ENCODE peak calls at places on chromosomes 12 and 14, in eight cellular contexts. K is PC-3, B is IMR-90, J is H9, U is K562, C is GM12878, Q is neuronal stem cell, O is H1. P is an unnamed sample.

GRCh38 chr14:38255673-38256357 is at the start of gene CLEC14A:
- DNase-seq in K (no peak), B (no peak), J (peak; percentile 64), U (no peak), C (no peak), Q (no peak), O (peak; percentile 3), P (peak; percentile 84)

GRCh38 chr12:41345071-41345470 is 157.0 kb downstream of the PDZRN4 start:
- DNase-seq in K (no peak), B (no peak), J (no peak), U (no peak), C (no peak), Q (no peak), O (no peak), P (no peak)

GRCh38 chr12:96986883-96987523 is 79.9 kb downstream of the NEDD1 start:
- DNase-seq in K (peak; percentile 59), B (peak; percentile 7), J (no peak), U (peak; percentile 16), C (no peak), Q (peak; percentile 48), O (no peak), P (peak; percentile 72)

GRCh38 chr12:12008232-12008850 is 62.4 kb upstream of the BCL2L14 start:
- DNase-seq in K (no peak), B (no peak), J (peak; percentile 63), U (no peak), C (no peak), Q (no peak), O (no peak), P (peak; percentile 73)

GRCh38 chr14:23121401-23121800 is 2.3 kb upstream of the CEBPE start:
- DNase-seq in K (peak; percentile 49), B (peak; percentile 57), J (no peak), U (no peak), C (no peak), Q (no peak), O (no peak), P (peak; percentile 69)

GRCh38 chr12:86787419-86787818 is 531.2 kb upstream of the MGAT4C start:
- DNase-seq in K (no peak), B (no peak), J (no peak), U (no peak), C (no peak), Q (no peak), O (no peak), P (no peak)

GRCh38 chr14:59482120-59482434 is 2.1 kb downstream of the L3HYPDH start:
- DNase-seq in K (no peak), B (no peak), J (no peak), U (no peak), C (no peak), Q (no peak), O (no peak), P (no peak)

GRCh38 chr12:51755251-51755650 is 93.3 kb downstream of the FIGNL2 start:
- DNase-seq in K (no peak), B (no peak), J (no peak), U (no peak), C (no peak), Q (no peak), O (no peak), P (no peak)

GRCh38 chr14:55921516-55921915 is 196.7 kb upstream of the PELI2 start:
- DNase-seq in K (no peak), B (no peak), J (no peak), U (no peak), C (no peak), Q (no peak), O (no peak), P (no peak)

GRCh38 chr14:39491134-39491541 is 58.9 kb upstream of the FBXO33 start:
- DNase-seq in K (peak; percentile 60), B (peak; percentile 52), J (no peak), U (peak; percentile 8), C (no peak), Q (no peak), O (no peak), P (no peak)

GRCh38 chr12:69578283-69578682 is 7.0 kb upstream of the CCT2 start:
- DNase-seq in K (no peak), B (no peak), J (no peak), U (no peak), C (no peak), Q (no peak), O (no peak), P (no peak)

GRCh38 chr12:114625294-114625851 is 58.6 kb downstream of the TBX3 start:
- DNase-seq in K (peak; percentile 74), B (peak; percentile 72), J (peak; percentile 83), U (peak; percentile 64), C (no peak), Q (peak; percentile 64), O (peak; percentile 43), P (peak; percentile 96)

GRCh38 chr12:76878045-76878898 is 547 bp downstream of the CSRP2 start:
- DNase-seq in K (peak; percentile 30), B (no peak), J (peak; percentile 78), U (peak; percentile 39), C (no peak), Q (peak; percentile 58), O (no peak), P (peak; percentile 92)

GRCh38 chr14:81169711-81170103 is 51.1 kb downstream of the GTF2A1 start:
- DNase-seq in K (peak; percentile 15), B (peak; percentile 7), J (peak; percentile 34), U (no peak), C (no peak), Q (no peak), O (no peak), P (no peak)

GRCh38 chr12:122182887-122183587 is at the start of gene LRRC43:
- DNase-seq in K (no peak), B (no peak), J (peak; percentile 78), U (no peak), C (no peak), Q (peak; percentile 51), O (no peak), P (peak; percentile 91)

GRCh38 chr14:45810152-45810872 is 557.3 kb upstream of the MIS18BP1 start:
- DNase-seq in K (peak; percentile 9), B (no peak), J (no peak), U (no peak), C (peak; percentile 21), Q (no peak), O (no peak), P (peak; percentile 49)

GRCh38 chr14:51129130-51129529 is 34.2 kb upstream of the TRIM9 start:
- DNase-seq in K (no peak), B (no peak), J (no peak), U (no peak), C (no peak), Q (no peak), O (no peak), P (peak; percentile 55)

GRCh38 chr14:65850429-65851145 is 438.1 kb downstream of the FUT8 start:
- DNase-seq in K (peak; percentile 9), B (no peak), J (no peak), U (no peak), C (no peak), Q (no peak), O (no peak), P (peak; percentile 36)

GRCh38 chr12:84732941-84733340 is 179.7 kb downstream of the SLC6A15 start:
- DNase-seq in K (peak; percentile 32), B (no peak), J (no peak), U (no peak), C (no peak), Q (no peak), O (no peak), P (no peak)

GRCh38 chr14:55062517-55063351 is 11.3 kb downstream of the MAPK1IP1L start:
- DNase-seq in K (no peak), B (no peak), J (no peak), U (no peak), C (no peak), Q (no peak), O (no peak), P (no peak)

GRCh38 chr12:4440187-4440941 is 5.3 kb downstream of the FGF6 start:
- DNase-seq in K (no peak), B (no peak), J (peak; percentile 72), U (no peak), C (no peak), Q (no peak), O (no peak), P (peak; percentile 88)
- H3K27ac ChIP-seq in K (no peak overlapping the region), B (no peak overlapping the region), J (peak overlapping the region; percentile 33), U (no peak overlapping the region), C (no peak overlapping the region), Q (peak overlapping the region; percentile 2), O (peak overlapping the region; percentile 29), P (no peak overlapping the region)

GRCh38 chr12:6839482-6840201 is 1.1 kb upstream of the GNB3 start:
- DNase-seq in K (no peak), B (no peak), J (peak; percentile 88), U (no peak), C (no peak), Q (no peak), O (no peak), P (peak; percentile 87)

GRCh38 chr12:6840428-6841138 is at the start of gene GNB3:
- DNase-seq in K (no peak), B (no peak), J (no peak), U (peak; percentile 26), C (no peak), Q (no peak), O (no peak), P (no peak)

GRCh38 chr12:6843118-6843902 is 2.6 kb downstream of the GNB3 start:
- DNase-seq in K (peak; percentile 22), B (no peak), J (peak; percentile 83), U (peak; percentile 60), C (no peak), Q (no peak), O (no peak), P (peak; percentile 92)

GRCh38 chr12:6842075-6842474 is 1.4 kb downstream of the GNB3 start:
- DNase-seq in K (no peak), B (no peak), J (no peak), U (no peak), C (no peak), Q (no peak), O (no peak), P (no peak)

GRCh38 chr12:6841139-6841515 is 402 bp downstream of the GNB3 start:
- DNase-seq in K (no peak), B (no peak), J (no peak), U (no peak), C (no peak), Q (no peak), O (no peak), P (no peak)
- H3K9ac ChIP-seq in K (no peak overlapping the region), B (no peak overlapping the region), J (no peak overlapping the region), U (no peak overlapping the region), C (no peak overlapping the region), Q (no peak overlapping the region), O (no peak overlapping the region), P (no peak overlapping the region)

DNA sequence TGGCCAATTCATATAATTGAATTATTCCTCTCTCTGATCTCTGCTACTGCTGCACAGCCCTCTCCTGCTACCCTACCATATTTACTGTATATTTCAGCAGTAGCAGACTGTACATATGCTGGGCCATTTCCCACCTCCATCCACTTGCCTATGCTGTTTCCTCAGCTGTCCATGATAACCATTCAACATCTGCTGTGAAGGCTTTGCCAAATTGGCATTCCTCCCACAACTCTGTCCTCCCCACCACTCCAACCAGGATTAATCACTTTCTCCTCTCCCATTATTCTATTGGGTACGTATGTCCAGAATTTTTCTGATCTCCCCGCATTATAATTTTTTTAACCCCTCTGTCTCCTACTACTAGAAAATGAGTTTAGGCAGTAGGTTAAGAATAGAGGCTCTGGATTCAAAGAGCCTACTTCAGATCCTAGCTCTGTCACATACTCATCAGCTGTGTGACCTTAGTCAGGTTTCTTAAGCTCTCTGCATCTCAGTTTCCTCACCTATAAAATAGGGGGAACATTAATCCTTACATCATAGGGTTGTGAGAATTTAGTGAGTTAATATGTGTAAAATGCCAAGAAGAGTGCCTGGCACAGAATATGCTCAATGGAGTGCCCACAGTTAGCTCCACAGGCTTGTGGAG is 123.3 kb downstream of the KICS2 start:
- DNase-seq in K (peak; percentile 27), B (peak; percentile 84), J (no peak), U (no peak), C (no peak), Q (no peak), O (no peak), P (no peak)
- H3K27ac ChIP-seq in K (peak overlapping the region; percentile 54), B (peak overlapping the region; percentile 64), J (no peak overlapping the region), U (no peak overlapping the region), C (no peak overlapping the region), Q (no peak overlapping the region), O (no peak overlapping the region), P (no peak overlapping the region)

GRCh38 chr12:87802721-87803011 is 226.5 kb downstream of the C12orf50 start:
- DNase-seq in K (peak; percentile 17), B (no peak), J (no peak), U (no peak), C (no peak), Q (no peak), O (no peak), P (no peak)
- H3K9ac ChIP-seq in K (no peak overlapping the region), B (no peak overlapping the region), J (no peak overlapping the region), U (no peak overlapping the region), C (no peak overlapping the region), Q (no peak overlapping the region), O (no peak overlapping the region), P (no peak overlapping the region)

P was measured in endodermal cell.